ENCODE peak calls at places on chromosomes 12 and 14, in eight cellular contexts. One of them, this sample, is unnamed.

GRCh38 chr12:66428261-66428660 is 126.0 kb downstream of the HELB start:
- DNase-seq in IMR-90: no peak
- DNase-seq in Panc1: no peak
- DNase-seq in heart right ventricle: no peak
- DNase-seq in mucosa of descending colon: no peak
- DNase-seq in testis: no peak
- DNase-seq in stomach: no peak
- DNase-seq in PC-3: no peak
- DNase-seq in this sample: no peak

GRCh38 chr14:61889914-61890351 is 127.7 kb downstream of the SNAPC1 start:
- DNase-seq in mucosa of descending colon: no peak
- DNase-seq in PC-3: no peak
- DNase-seq in Panc1: no peak
- DNase-seq in testis: no peak
- DNase-seq in IMR-90: no peak
- DNase-seq in stomach: no peak
- DNase-seq in heart right ventricle: no peak
- DNase-seq in this sample: no peak

GRCh38 chr14:54902143-54902520 is 494 bp downstream of the GCH1 start:
- DNase-seq in IMR-90: peak; percentile 31
- DNase-seq in PC-3: peak; percentile 85
- DNase-seq in stomach: peak; percentile 82
- DNase-seq in Panc1: no peak
- DNase-seq in mucosa of descending colon: peak; percentile 86
- DNase-seq in testis: peak; percentile 77
- DNase-seq in heart right ventricle: peak; percentile 73
- DNase-seq in this sample: peak; percentile 62

GRCh38 chr12:57150400-57150799 is 3.0 kb upstream of the LRP1-AS start:
- DNase-seq in Panc1: no peak
- DNase-seq in IMR-90: no peak
- DNase-seq in heart right ventricle: no peak
- DNase-seq in mucosa of descending colon: no peak
- DNase-seq in PC-3: no peak
- DNase-seq in testis: no peak
- DNase-seq in stomach: no peak
- DNase-seq in this sample: no peak

GRCh38 chr12:31586703-31587102 is 4.2 kb downstream of the DENND5B start:
- DNase-seq in Panc1: no peak
- DNase-seq in stomach: no peak
- DNase-seq in heart right ventricle: no peak
- DNase-seq in IMR-90: no peak
- DNase-seq in PC-3: no peak
- DNase-seq in mucosa of descending colon: no peak
- DNase-seq in testis: no peak
- DNase-seq in this sample: no peak

GRCh38 chr12:47709277-47710048 is 3.6 kb upstream of the RPAP3 start:
- DNase-seq in stomach: no peak
- DNase-seq in IMR-90: peak; percentile 11
- DNase-seq in heart right ventricle: no peak
- DNase-seq in mucosa of descending colon: no peak
- DNase-seq in testis: no peak
- DNase-seq in PC-3: no peak
- DNase-seq in Panc1: no peak
- DNase-seq in this sample: no peak

GRCh38 chr14:52998376-52999010 is 47.6 kb upstream of the FERMT2 start:
- DNase-seq in stomach: no peak
- DNase-seq in PC-3: peak; percentile 31
- DNase-seq in Panc1: no peak
- DNase-seq in IMR-90: peak; percentile 97
- DNase-seq in mucosa of descending colon: no peak
- DNase-seq in heart right ventricle: no peak
- DNase-seq in testis: peak; percentile 21
- DNase-seq in this sample: no peak

GRCh38 chr12:82174936-82175335 is 183.3 kb downstream of the CCDC59 start:
- DNase-seq in Panc1: no peak
- DNase-seq in stomach: no peak
- DNase-seq in IMR-90: no peak
- DNase-seq in mucosa of descending colon: no peak
- DNase-seq in heart right ventricle: no peak
- DNase-seq in testis: no peak
- DNase-seq in PC-3: no peak
- DNase-seq in this sample: no peak

GRCh38 chr14:24366664-24367505 is 1.1 kb upstream of the NFATC4 start:
- DNase-seq in Panc1: no peak
- DNase-seq in stomach: peak; percentile 93
- DNase-seq in PC-3: peak; percentile 95
- DNase-seq in heart right ventricle: peak; percentile 92
- DNase-seq in IMR-90: peak; percentile 89
- DNase-seq in mucosa of descending colon: peak; percentile 92
- DNase-seq in testis: peak; percentile 88
- DNase-seq in this sample: peak; percentile 97

GRCh38 chr14:105069887-105070759 is 4.9 kb upstream of the GPR132 start:
- DNase-seq in testis: no peak
- DNase-seq in Panc1: no peak
- DNase-seq in heart right ventricle: peak; percentile 36
- DNase-seq in IMR-90: peak; percentile 33
- DNase-seq in PC-3: no peak
- DNase-seq in mucosa of descending colon: no peak
- DNase-seq in stomach: no peak
- DNase-seq in this sample: no peak

GRCh38 chr12:12976366-12976765 is 23.7 kb downstream of the HEBP1 start:
- DNase-seq in testis: no peak
- DNase-seq in stomach: no peak
- DNase-seq in mucosa of descending colon: no peak
- DNase-seq in IMR-90: peak; percentile 96
- DNase-seq in heart right ventricle: no peak
- DNase-seq in PC-3: peak; percentile 90
- DNase-seq in Panc1: no peak
- DNase-seq in this sample: no peak

GRCh38 chr14:57611555-57612075 is 118.0 kb upstream of the CCDC198 start:
- DNase-seq in testis: no peak
- DNase-seq in heart right ventricle: no peak
- DNase-seq in stomach: no peak
- DNase-seq in PC-3: no peak
- DNase-seq in Panc1: no peak
- DNase-seq in mucosa of descending colon: no peak
- DNase-seq in IMR-90: no peak
- DNase-seq in this sample: no peak

GRCh38 chr12:42742691-42743090 is 153.1 kb upstream of the PRICKLE1 start:
- DNase-seq in testis: no peak
- DNase-seq in heart right ventricle: no peak
- DNase-seq in stomach: no peak
- DNase-seq in IMR-90: no peak
- DNase-seq in PC-3: peak; percentile 19
- DNase-seq in mucosa of descending colon: no peak
- DNase-seq in Panc1: no peak
- DNase-seq in this sample: no peak

GRCh38 chr14:100213587-100213955 is 25.4 kb upstream of the YY1 start:
- DNase-seq in testis: no peak
- DNase-seq in heart right ventricle: no peak
- DNase-seq in IMR-90: no peak
- DNase-seq in stomach: no peak
- DNase-seq in Panc1: no peak
- DNase-seq in mucosa of descending colon: no peak
- DNase-seq in PC-3: no peak
- DNase-seq in this sample: no peak

GRCh38 chr14:61178226-61179060 is 102.7 kb downstream of the TMEM30B start:
- DNase-seq in stomach: no peak
- DNase-seq in Panc1: peak; percentile 72
- DNase-seq in heart right ventricle: no peak
- DNase-seq in testis: no peak
- DNase-seq in mucosa of descending colon: no peak
- DNase-seq in PC-3: peak; percentile 99
- DNase-seq in IMR-90: peak; percentile 99
- DNase-seq in this sample: no peak

GRCh38 chr14:76904100-76904739 is 78.0 kb downstream of the LRRC74A start:
- DNase-seq in PC-3: peak; percentile 66
- DNase-seq in stomach: no peak
- DNase-seq in mucosa of descending colon: no peak
- DNase-seq in heart right ventricle: peak; percentile 50
- DNase-seq in IMR-90: peak; percentile 98
- DNase-seq in Panc1: no peak
- DNase-seq in testis: peak; percentile 44
- DNase-seq in this sample: peak; percentile 52

GRCh38 chr12:66055837-66056319 is 74.7 kb downstream of the LLPH start:
- DNase-seq in IMR-90: no peak
- DNase-seq in PC-3: no peak
- DNase-seq in stomach: no peak
- DNase-seq in mucosa of descending colon: no peak
- DNase-seq in testis: no peak
- DNase-seq in Panc1: no peak
- DNase-seq in heart right ventricle: no peak
- DNase-seq in this sample: no peak

GRCh38 chr12:88922816-88923215 is 342.5 kb upstream of the KITLG start:
- DNase-seq in PC-3: no peak
- DNase-seq in IMR-90: peak; percentile 60
- DNase-seq in stomach: no peak
- DNase-seq in testis: no peak
- DNase-seq in mucosa of descending colon: no peak
- DNase-seq in heart right ventricle: no peak
- DNase-seq in Panc1: no peak
- DNase-seq in this sample: no peak
- H3K4me1 ChIP-seq in PC-3: peaks cover 45% of the 10 kb centered on the region
- H3K4me1 ChIP-seq in IMR-90: peaks cover 7% of the 10 kb centered on the region
- H3K4me1 ChIP-seq in stomach: peaks cover 16% of the 10 kb centered on the region
- H3K4me1 ChIP-seq in testis: no peaks in the 10 kb centered on the region
- H3K4me1 ChIP-seq in mucosa of descending colon: no peaks in the 10 kb centered on the region
- H3K4me1 ChIP-seq in heart right ventricle: peaks cover 4% of the 10 kb centered on the region
- H3K4me1 ChIP-seq in Panc1: peaks cover 11% of the 10 kb centered on the region
- H3K4me1 ChIP-seq in this sample: no peaks in the 10 kb centered on the region

GRCh38 chr14:43005807-43006206 is 1399.1 kb downstream of the LRFN5 start:
- DNase-seq in heart right ventricle: no peak
- DNase-seq in Panc1: no peak
- DNase-seq in stomach: no peak
- DNase-seq in IMR-90: peak; percentile 23
- DNase-seq in PC-3: peak; percentile 48
- DNase-seq in mucosa of descending colon: no peak
- DNase-seq in testis: peak; percentile 15
- DNase-seq in this sample: no peak
- TF ChIP-seq CTCF in heart right ventricle: no peak
- TF ChIP-seq CTCF in Panc1: peak; percentile 19
- TF ChIP-seq CTCF in stomach: no peak
- TF ChIP-seq CTCF in IMR-90: peak; percentile 42
- TF ChIP-seq CTCF in PC-3: peak; percentile 50
- TF ChIP-seq CTCF in mucosa of descending colon: no peak
- TF ChIP-seq CTCF in testis: peak; percentile 18
- TF ChIP-seq CTCF in this sample: no peak

GRCh38 chr12:118603610-118604361 is 227.4 kb downstream of the SUDS3 start:
- DNase-seq in IMR-90: no peak
- DNase-seq in stomach: no peak
- DNase-seq in heart right ventricle: no peak
- DNase-seq in Panc1: no peak
- DNase-seq in testis: no peak
- DNase-seq in PC-3: no peak
- DNase-seq in mucosa of descending colon: no peak
- DNase-seq in this sample: no peak

GRCh38 chr12:118611295-118611694 is 234.9 kb downstream of the SUDS3 start:
- DNase-seq in testis: no peak
- DNase-seq in heart right ventricle: no peak
- DNase-seq in stomach: peak; percentile 67
- DNase-seq in mucosa of descending colon: no peak
- DNase-seq in PC-3: peak; percentile 6
- DNase-seq in Panc1: no peak
- DNase-seq in IMR-90: no peak
- DNase-seq in this sample: no peak

GRCh38 chr12:118608770-118609344 is 232.5 kb downstream of the SUDS3 start:
- DNase-seq in Panc1: no peak
- DNase-seq in stomach: no peak
- DNase-seq in IMR-90: no peak
- DNase-seq in mucosa of descending colon: no peak
- DNase-seq in testis: no peak
- DNase-seq in PC-3: no peak
- DNase-seq in heart right ventricle: no peak
- DNase-seq in this sample: no peak

GRCh38 chr12:118607831-118608230 is 231.5 kb downstream of the SUDS3 start:
- DNase-seq in mucosa of descending colon: no peak
- DNase-seq in PC-3: no peak
- DNase-seq in heart right ventricle: no peak
- DNase-seq in testis: no peak
- DNase-seq in IMR-90: no peak
- DNase-seq in Panc1: no peak
- DNase-seq in stomach: no peak
- DNase-seq in this sample: no peak

GRCh38 chr12:118606690-118607089 is 230.3 kb downstream of the SUDS3 start:
- DNase-seq in IMR-90: no peak
- DNase-seq in heart right ventricle: no peak
- DNase-seq in Panc1: no peak
- DNase-seq in mucosa of descending colon: no peak
- DNase-seq in stomach: no peak
- DNase-seq in testis: no peak
- DNase-seq in PC-3: no peak
- DNase-seq in this sample: no peak
- H3K4me1 ChIP-seq in IMR-90: no peaks in the 10 kb centered on the region
- H3K4me1 ChIP-seq in heart right ventricle: no peaks in the 10 kb centered on the region
- H3K4me1 ChIP-seq in Panc1: no peaks in the 10 kb centered on the region
- H3K4me1 ChIP-seq in mucosa of descending colon: no peaks in the 10 kb centered on the region
- H3K4me1 ChIP-seq in stomach: peaks cover 14% of the 10 kb centered on the region
- H3K4me1 ChIP-seq in testis: no peaks in the 10 kb centered on the region
- H3K4me1 ChIP-seq in PC-3: no peaks in the 10 kb centered on the region
- H3K4me1 ChIP-seq in this sample: no peaks in the 10 kb centered on the region

GRCh38 chr12:92717202-92717601 is 14.4 kb downstream of the PLEKHG7 start:
- DNase-seq in IMR-90: peak; percentile 38
- DNase-seq in stomach: no peak
- DNase-seq in mucosa of descending colon: no peak
- DNase-seq in heart right ventricle: no peak
- DNase-seq in Panc1: no peak
- DNase-seq in testis: no peak
- DNase-seq in PC-3: peak; percentile 34
- DNase-seq in this sample: no peak
- TF ChIP-seq CTCF in IMR-90: peak; percentile 51
- TF ChIP-seq CTCF in stomach: no peak
- TF ChIP-seq CTCF in mucosa of descending colon: no peak
- TF ChIP-seq CTCF in heart right ventricle: peak; percentile 8
- TF ChIP-seq CTCF in Panc1: no peak
- TF ChIP-seq CTCF in testis: no peak
- TF ChIP-seq CTCF in PC-3: peak; percentile 57
- TF ChIP-seq CTCF in this sample: no peak

DNA sequence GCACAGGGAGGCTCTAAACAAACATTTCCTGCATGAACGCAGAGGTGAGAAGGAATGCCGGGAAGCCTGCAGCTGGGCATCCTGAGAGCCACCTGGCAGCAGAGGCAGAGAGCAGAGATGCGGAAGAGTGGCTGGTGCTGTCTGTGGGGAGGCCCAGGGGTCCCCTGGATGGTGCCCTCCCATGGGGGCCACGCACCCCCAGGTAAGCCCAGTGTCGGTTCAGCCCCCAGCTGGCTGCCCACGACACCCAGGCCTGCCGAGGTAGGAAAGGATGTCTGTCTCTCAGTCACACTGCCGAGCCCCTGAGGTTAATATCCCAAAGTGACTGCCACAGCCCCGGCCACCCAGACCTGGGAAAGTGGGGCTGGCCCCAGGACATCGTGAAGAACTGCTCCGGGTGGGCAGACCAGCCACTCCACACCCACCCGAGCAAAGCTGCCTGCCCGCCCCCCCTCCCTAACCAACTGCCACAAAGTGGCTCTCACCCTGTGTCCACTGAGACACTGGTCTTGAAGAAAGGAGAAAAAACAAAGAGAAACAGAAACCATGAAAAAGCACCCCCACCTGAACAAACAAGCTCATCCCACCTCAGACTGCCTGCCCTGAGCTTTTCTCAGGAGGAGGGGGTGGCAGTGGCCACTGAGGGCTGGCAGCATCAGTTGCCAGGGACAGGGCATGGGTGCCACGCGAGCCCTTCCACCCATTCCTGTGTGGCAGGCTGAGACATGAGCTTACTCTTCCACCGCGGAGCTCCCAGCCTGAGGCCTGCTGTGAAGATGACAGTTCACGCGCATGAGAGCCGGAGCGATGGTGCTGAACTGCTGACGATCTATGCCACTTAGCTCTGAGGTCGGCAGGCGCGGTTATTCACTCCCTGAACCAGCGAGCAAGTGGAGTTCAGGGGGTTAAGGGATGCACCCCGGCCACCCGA is 40.8 kb downstream of the CCDC88C start:
- DNase-seq in testis: no peak
- DNase-seq in IMR-90: no peak
- DNase-seq in Panc1: no peak
- DNase-seq in heart right ventricle: no peak
- DNase-seq in mucosa of descending colon: no peak
- DNase-seq in stomach: no peak
- DNase-seq in PC-3: no peak
- DNase-seq in this sample: no peak
- H3K4me1 ChIP-seq in testis: peaks cover 26% of the 10 kb centered on the region
- H3K4me1 ChIP-seq in IMR-90: no peaks in the 10 kb centered on the region
- H3K4me1 ChIP-seq in Panc1: peaks cover 38% of the 10 kb centered on the region
- H3K4me1 ChIP-seq in heart right ventricle: peaks cover 95% of the 10 kb centered on the region
- H3K4me1 ChIP-seq in mucosa of descending colon: peaks cover 43% of the 10 kb centered on the region
- H3K4me1 ChIP-seq in stomach: peaks cover 85% of the 10 kb centered on the region
- H3K4me1 ChIP-seq in PC-3: peaks cover 38% of the 10 kb centered on the region
- H3K4me1 ChIP-seq in this sample: no peaks in the 10 kb centered on the region

This sample was measured in ovary.